ENCODE peak calls at places on chromosome 15, in four cellular contexts. One of them, this sample, is unnamed.

GRCh38 chr15:43009206-43009605 is 88.6 kb upstream of the TTBK2 start:
- DNase-seq in HFF-Myc: no peak
- DNase-seq in GM13977: no peak
- DNase-seq in BJ: no peak
- DNase-seq in this sample: no peak

GRCh38 chr15:93088200-93088980 is 621 bp downstream of the RGMA start:
- DNase-seq in HFF-Myc: no peak
- DNase-seq in GM13977: peak; percentile 63
- DNase-seq in BJ: no peak
- DNase-seq in this sample: peak; percentile 29

GRCh38 chr15:92668620-92669019 is 13.0 kb upstream of the FAM174B start:
- DNase-seq in HFF-Myc: no peak
- DNase-seq in GM13977: no peak
- DNase-seq in BJ: no peak
- DNase-seq in this sample: no peak

GRCh38 chr15:56964182-56964581 is 45.7 kb downstream of the TCF12 start:
- DNase-seq in HFF-Myc: no peak
- DNase-seq in GM13977: peak; percentile 12
- DNase-seq in BJ: no peak
- DNase-seq in this sample: no peak

GRCh38 chr15:76840830-76841460 is 64.2 kb downstream of the SCAPER start:
- DNase-seq in HFF-Myc: peak; percentile 11
- DNase-seq in GM13977: no peak
- DNase-seq in BJ: peak; percentile 14
- DNase-seq in this sample: peak; percentile 48

GRCh38 chr15:77832874-77833273 is 200.2 kb upstream of the LINGO1 start:
- DNase-seq in HFF-Myc: no peak
- DNase-seq in GM13977: no peak
- DNase-seq in BJ: no peak
- DNase-seq in this sample: no peak

GRCh38 chr15:66408254-66408653 is 21.5 kb downstream of the MAP2K1 start:
- DNase-seq in HFF-Myc: no peak
- DNase-seq in GM13977: no peak
- DNase-seq in BJ: no peak
- DNase-seq in this sample: no peak

GRCh38 chr15:68349173-68349572 is 71.6 kb downstream of the FEM1B start:
- DNase-seq in HFF-Myc: no peak
- DNase-seq in GM13977: no peak
- DNase-seq in BJ: no peak
- DNase-seq in this sample: no peak

GRCh38 chr15:52082197-52083036 is 30.2 kb downstream of the BCL2L10 start:
- DNase-seq in HFF-Myc: no peak
- DNase-seq in GM13977: peak; percentile 52
- DNase-seq in BJ: no peak
- DNase-seq in this sample: no peak

GRCh38 chr15:33278816-33279612 is 31.8 kb upstream of the RYR3 start:
- DNase-seq in HFF-Myc: peak; percentile 84
- DNase-seq in GM13977: no peak
- DNase-seq in BJ: peak; percentile 19
- DNase-seq in this sample: peak; percentile 98

GRCh38 chr15:77497942-77498361 is 77.3 kb downstream of the HMG20A start:
- DNase-seq in HFF-Myc: no peak
- DNase-seq in GM13977: no peak
- DNase-seq in BJ: no peak
- DNase-seq in this sample: no peak

GRCh38 chr15:70799667-70800450 is 36.5 kb upstream of the UACA start:
- DNase-seq in HFF-Myc: no peak
- DNase-seq in GM13977: no peak
- DNase-seq in BJ: peak; percentile 97
- DNase-seq in this sample: peak; percentile 37

GRCh38 chr15:37824717-37825382 is 109.6 kb upstream of the TMCO5A start:
- DNase-seq in HFF-Myc: peak; percentile 90
- DNase-seq in GM13977: no peak
- DNase-seq in BJ: peak; percentile 67
- DNase-seq in this sample: peak; percentile 93

GRCh38 chr15:36458406-36458805 is 121.0 kb upstream of the CDIN1 start:
- DNase-seq in HFF-Myc: no peak
- DNase-seq in GM13977: no peak
- DNase-seq in BJ: no peak
- DNase-seq in this sample: peak; percentile 30

GRCh38 chr15:57156210-57156887 is 220.0 kb upstream of the CGNL1 start:
- DNase-seq in HFF-Myc: no peak
- DNase-seq in GM13977: no peak
- DNase-seq in BJ: no peak
- DNase-seq in this sample: no peak

GRCh38 chr15:96494530-96494929 is 164.0 kb downstream of the NR2F2 start:
- DNase-seq in HFF-Myc: no peak
- DNase-seq in GM13977: no peak
- DNase-seq in BJ: no peak
- DNase-seq in this sample: no peak

GRCh38 chr15:99118801-99119546 is 14.1 kb downstream of the SYNM start:
- DNase-seq in HFF-Myc: no peak
- DNase-seq in GM13977: no peak
- DNase-seq in BJ: no peak
- DNase-seq in this sample: no peak

GRCh38 chr15:95449229-95449628 is 881.3 kb upstream of the NR2F2 start:
- DNase-seq in HFF-Myc: no peak
- DNase-seq in GM13977: no peak
- DNase-seq in BJ: no peak
- DNase-seq in this sample: no peak

GRCh38 chr15:43204016-43204901 is 16.6 kb downstream of the EPB42 start:
- DNase-seq in HFF-Myc: peak; percentile 47
- DNase-seq in GM13977: peak; percentile 65
- DNase-seq in BJ: no peak
- DNase-seq in this sample: peak; percentile 60

GRCh38 chr15:51751687-51752683 is 588 bp downstream of the TMOD2 start:
- DNase-seq in HFF-Myc: no peak
- DNase-seq in GM13977: peak; percentile 53
- DNase-seq in BJ: no peak
- DNase-seq in this sample: peak; percentile 60

GRCh38 chr15:25180606-25181289 is 226.0 kb downstream of the SNRPN start:
- DNase-seq in HFF-Myc: no peak
- DNase-seq in GM13977: no peak
- DNase-seq in BJ: no peak
- DNase-seq in this sample: no peak

GRCh38 chr15:88745075-88745474 is 58.2 kb upstream of the ACAN start:
- DNase-seq in HFF-Myc: no peak
- DNase-seq in GM13977: no peak
- DNase-seq in BJ: no peak
- DNase-seq in this sample: no peak

GRCh38 chr15:74400313-74400850 is 32.9 kb upstream of the CYP11A1 start:
- DNase-seq in HFF-Myc: no peak
- DNase-seq in GM13977: no peak
- DNase-seq in BJ: no peak
- DNase-seq in this sample: peak; percentile 65

GRCh38 chr15:79918278-79918677 is 21.5 kb upstream of the MTHFS start:
- DNase-seq in HFF-Myc: no peak
- DNase-seq in GM13977: no peak
- DNase-seq in BJ: no peak
- DNase-seq in this sample: no peak

GRCh38 chr15:75063338-75063737 is 39.9 kb downstream of the PPCDC start:
- DNase-seq in HFF-Myc: no peak
- DNase-seq in GM13977: no peak
- DNase-seq in BJ: no peak
- DNase-seq in this sample: no peak

GRCh38 chr15:78209646-78210348 is 24.6 kb downstream of the ACSBG1 start:
- DNase-seq in HFF-Myc: no peak
- DNase-seq in GM13977: no peak
- DNase-seq in BJ: no peak
- DNase-seq in this sample: no peak

GRCh38 chr15:63772531-63772930 is 61.2 kb downstream of the HERC1 start:
- DNase-seq in HFF-Myc: no peak
- DNase-seq in GM13977: no peak
- DNase-seq in BJ: no peak
- DNase-seq in this sample: no peak

GRCh38 chr15:59329570-59330350 is 42.9 kb downstream of the MYO1E start:
- DNase-seq in HFF-Myc: no peak
- DNase-seq in GM13977: no peak
- DNase-seq in BJ: no peak
- DNase-seq in this sample: no peak

GRCh38 chr15:34986326-34987181 is 1.5 kb downstream of the ZNF770 start:
- DNase-seq in HFF-Myc: no peak
- DNase-seq in GM13977: no peak
- DNase-seq in BJ: no peak
- DNase-seq in this sample: peak; percentile 53

GRCh38 chr15:76340198-76340801 is 3.7 kb downstream of the ISL2 start:
- DNase-seq in HFF-Myc: no peak
- DNase-seq in GM13977: peak; percentile 72
- DNase-seq in BJ: no peak
- DNase-seq in this sample: no peak

GRCh38 chr15:42490246-42490742 is 647 bp downstream of the ZNF106 start:
- DNase-seq in HFF-Myc: no peak
- DNase-seq in GM13977: peak; percentile 34
- DNase-seq in BJ: no peak
- DNase-seq in this sample: peak; percentile 7

DNA sequence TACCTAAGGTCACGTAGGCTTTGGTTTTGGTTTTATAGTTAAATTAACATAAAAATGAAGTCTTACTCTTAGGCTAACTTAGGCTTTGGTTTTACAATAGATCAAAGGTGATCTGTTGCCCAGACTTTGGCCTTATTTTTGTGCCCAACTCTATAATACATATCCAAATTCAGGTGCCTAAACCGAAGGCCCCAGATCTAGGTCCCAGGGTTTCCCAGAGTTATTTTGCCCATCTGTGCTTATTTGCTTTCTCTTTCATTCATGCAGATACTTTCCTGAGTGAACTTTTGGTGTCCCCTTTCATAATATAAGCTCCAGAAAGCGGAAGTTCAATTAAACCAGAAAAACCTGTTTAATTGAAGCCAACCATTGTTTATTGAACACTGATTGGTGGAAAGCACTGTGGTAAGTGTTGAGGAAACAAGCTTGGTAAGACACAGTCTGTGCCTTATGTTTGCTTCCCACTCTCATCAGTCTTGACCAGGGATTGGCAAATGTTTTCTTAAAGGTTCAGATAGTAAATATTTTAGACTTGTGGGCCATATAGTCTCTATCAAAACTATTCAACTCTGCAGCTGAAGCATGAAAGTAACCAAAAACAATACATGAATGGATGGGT is 209.7 kb downstream of the WDR72 start:
- DNase-seq in HFF-Myc: no peak
- DNase-seq in GM13977: no peak
- DNase-seq in BJ: no peak
- DNase-seq in this sample: peak; percentile 62
- TF ChIP-seq CTCF in HFF-Myc: no peak
- TF ChIP-seq CTCF in GM13977: no peak
- TF ChIP-seq CTCF in BJ: no peak
- TF ChIP-seq CTCF in this sample: no peak

GRCh38 chr15:69578252-69578651 is 125.6 kb downstream of the RPLP1 start:
- DNase-seq in HFF-Myc: no peak
- DNase-seq in GM13977: no peak
- DNase-seq in BJ: no peak
- DNase-seq in this sample: no peak

GRCh38 chr15:69575387-69575786 is 122.8 kb downstream of the RPLP1 start:
- DNase-seq in HFF-Myc: no peak
- DNase-seq in GM13977: no peak
- DNase-seq in BJ: no peak
- DNase-seq in this sample: no peak

GRCh38 chr15:69577397-69577796 is 124.8 kb downstream of the RPLP1 start:
- DNase-seq in HFF-Myc: no peak
- DNase-seq in GM13977: no peak
- DNase-seq in BJ: no peak
- DNase-seq in this sample: no peak

GRCh38 chr15:69576035-69576526 is 123.5 kb downstream of the RPLP1 start:
- DNase-seq in HFF-Myc: no peak
- DNase-seq in GM13977: peak; percentile 38
- DNase-seq in BJ: no peak
- DNase-seq in this sample: peak; percentile 47

DNA sequence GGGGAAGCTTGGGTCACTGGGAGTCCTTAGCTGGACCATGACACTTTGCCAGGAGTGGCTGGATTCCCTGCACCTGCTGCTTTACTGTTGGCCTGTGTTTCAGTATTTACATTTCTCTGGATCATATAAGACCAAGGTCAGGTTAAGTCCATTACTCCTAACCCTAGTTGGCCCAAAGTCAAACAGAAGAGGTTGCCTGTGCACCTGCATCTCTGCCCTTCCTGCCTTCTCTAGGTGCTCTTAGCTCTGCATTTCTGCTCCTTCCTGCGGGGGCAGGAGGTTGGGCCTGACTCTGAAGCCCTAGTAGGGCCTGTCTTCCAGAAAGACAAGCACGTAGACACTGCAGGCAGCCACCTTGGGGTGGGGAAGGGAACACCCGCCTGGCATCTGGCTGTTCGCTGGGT is 124.3 kb downstream of the RPLP1 start:
- DNase-seq in HFF-Myc: no peak
- DNase-seq in GM13977: no peak
- DNase-seq in BJ: no peak
- DNase-seq in this sample: no peak
- TF ChIP-seq CTCF in HFF-Myc: no peak
- TF ChIP-seq CTCF in GM13977: no peak
- TF ChIP-seq CTCF in BJ: no peak
- TF ChIP-seq CTCF in this sample: no peak

GRCh38 chr15:46646476-46646875 is 1011.6 kb downstream of the SQOR start:
- DNase-seq in HFF-Myc: no peak
- DNase-seq in GM13977: no peak
- DNase-seq in BJ: no peak
- DNase-seq in this sample: no peak

DNA sequence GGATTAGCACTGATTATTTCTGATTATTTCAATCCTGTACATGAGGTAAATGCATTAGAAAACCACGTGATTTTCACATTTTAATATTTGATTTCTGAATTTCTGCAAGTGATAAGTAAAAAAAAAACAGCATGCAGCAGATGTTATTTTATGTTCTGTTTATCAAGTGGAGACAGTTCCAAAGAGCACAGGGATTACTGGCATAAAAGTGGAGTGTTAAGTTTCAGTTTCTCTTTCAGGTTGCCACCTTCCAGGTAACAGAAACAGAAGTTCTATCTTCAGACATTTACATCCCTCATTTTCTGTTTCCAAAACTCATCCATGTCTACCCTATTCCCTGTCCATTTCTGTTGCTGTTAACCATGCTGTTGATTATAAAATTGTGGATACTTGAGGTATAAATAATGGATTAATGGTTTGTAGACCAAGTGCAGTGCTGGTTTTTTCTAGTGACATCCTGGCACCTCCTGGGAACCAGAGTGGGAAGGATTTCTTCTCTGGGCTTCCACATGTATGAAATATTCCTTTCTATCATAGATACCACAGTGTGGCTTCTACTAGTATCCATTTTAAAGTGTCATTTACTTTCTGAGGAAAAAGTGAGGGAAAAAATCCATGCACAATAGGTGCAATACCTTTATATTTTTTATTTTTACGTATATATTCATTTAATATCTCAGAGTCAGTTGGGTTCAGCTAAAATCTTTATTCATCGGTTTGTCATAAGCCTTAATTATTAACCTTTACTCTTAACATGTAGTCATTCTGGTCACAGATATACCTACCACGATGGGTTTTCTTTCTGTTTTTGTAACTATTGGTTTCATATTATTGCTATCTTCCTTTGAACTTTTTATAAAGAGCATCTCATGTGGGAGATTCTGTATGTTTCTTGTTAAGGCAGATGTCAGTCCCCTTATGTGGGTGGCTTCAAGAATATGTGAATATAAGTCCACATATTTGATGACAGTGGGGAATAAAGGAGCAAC is 1010.0 kb downstream of the SQOR start:
- DNase-seq in HFF-Myc: no peak
- DNase-seq in GM13977: no peak
- DNase-seq in BJ: no peak
- DNase-seq in this sample: no peak
- TF ChIP-seq CTCF in HFF-Myc: no peak
- TF ChIP-seq CTCF in GM13977: no peak
- TF ChIP-seq CTCF in BJ: no peak
- TF ChIP-seq CTCF in this sample: no peak

GRCh38 chr15:44243829-44244228 is 44.7 kb upstream of the GOLM2 start:
- DNase-seq in HFF-Myc: no peak
- DNase-seq in GM13977: no peak
- DNase-seq in BJ: no peak
- DNase-seq in this sample: no peak
- TF ChIP-seq CTCF in HFF-Myc: no peak
- TF ChIP-seq CTCF in GM13977: no peak
- TF ChIP-seq CTCF in BJ: no peak
- TF ChIP-seq CTCF in this sample: no peak